ENCODE peak calls at places on chromosome 19, in six cellular contexts. T is GM12892; P is stimulated activated CD4-positive, alpha-beta T cell treated with anti-CD3 and anti-CD28 coated beads, Interleukin-15, amount 100 ng/mL, for 1 hour; S is SK-N-SH; J is effector memory CD8-positive, alpha-beta T cell; C is mucosa of descending colon. L is an unnamed sample.

GRCh38 chr19:43820098-43820860 is 6.8 kb upstream of the ZNF283 start:
- DNase-seq in P (peak), S (peak), T (no peak), J (no peak), C (no peak), L (no peak)

GRCh38 chr19:45792482-45793177 is at the start of gene DMWD:
- DNase-seq in S (peak), P (peak), T (peak), J (peak), C (peak), L (peak)

GRCh38 chr19:7520131-7521051 is 2.0 kb upstream of the MCOLN1 start:
- DNase-seq in S (no peak), J (no peak), C (no peak), T (no peak), P (no peak), L (no peak)

GRCh38 chr19:42198676-42199439 is 18.6 kb downstream of the DEDD2 start:
- DNase-seq in T (peak), S (no peak), C (peak), P (no peak), J (peak), L (no peak)

GRCh38 chr19:42023121-42023942 is 29.3 kb upstream of the ATP1A3 start:
- DNase-seq in T (no peak), J (no peak), C (no peak), S (peak), P (no peak), L (no peak)

GRCh38 chr19:5985098-5985783 is 7.3 kb upstream of the RANBP3 start:
- DNase-seq in P (no peak), S (no peak), J (no peak), C (no peak), T (no peak), L (no peak)

GRCh38 chr19:6376512-6377193 is 920 bp upstream of the PSPN start:
- DNase-seq in P (no peak), T (no peak), S (no peak), C (no peak), J (no peak), L (no peak)

GRCh38 chr19:3046621-3047306 is 15.5 kb downstream of the TLE5 start:
- DNase-seq in C (no peak), S (peak), P (no peak), T (no peak), J (no peak), L (no peak)

GRCh38 chr19:30406220-30406944 is 34.2 kb downstream of the ZNF536 start:
- DNase-seq in J (no peak), T (no peak), P (no peak), S (peak), C (no peak), L (no peak)

GRCh38 chr19:41887711-41888382 is 4.9 kb downstream of the ARHGEF1 start:
- DNase-seq in T (no peak), C (peak), S (no peak), P (peak), J (peak), L (no peak)

GRCh38 chr19:43774103-43774939 is 6.5 kb downstream of the KCNN4 start:
- DNase-seq in S (peak), C (peak), P (no peak), J (no peak), T (no peak), L (no peak)

GRCh38 chr19:488505-489417 is 7.5 kb upstream of the MADCAM1 start:
- DNase-seq in S (peak), C (peak), P (peak), J (peak), T (peak), L (peak)

GRCh38 chr19:5993516-5994406 is 15.8 kb upstream of the RANBP3 start:
- DNase-seq in J (no peak), P (no peak), T (no peak), S (peak), C (no peak), L (no peak)

GRCh38 chr19:19321143-19321577 is 531 bp downstream of the MAU2 start:
- DNase-seq in S (peak), P (no peak), J (no peak), T (no peak), C (no peak), L (no peak)

GRCh38 chr19:6983448-6983847 is 37.8 kb downstream of the MBD3L2B start:
- DNase-seq in C (no peak), J (no peak), S (no peak), P (no peak), T (no peak), L (no peak)

L was measured in mesenteric fat pad.